ENCODE peak calls at places on chromosome 13, in seven cellular contexts. Q is AG08396; O is CD4-positive, alpha-beta T cell; S is activated T-cell treated with anti-CD3 and anti-CD28 coated beads for 24 hours; C is central memory CD4-positive, alpha-beta T cell; G is fibroblast of mammary gland; Z is NCI-H1048. J is an unnamed sample.

GRCh38 chr13:50222569-50223332 is 207.5 kb downstream of the KCNRG start:
- DNase-seq in S (no peak), Z (no peak), C (no peak), G (peak), O (no peak), Q (peak), J (peak)

GRCh38 chr13:30113983-30114491 is 193.3 kb downstream of the KATNAL1 start:
- DNase-seq in Q (no peak), O (no peak), S (no peak), G (no peak), Z (no peak), C (no peak), J (no peak)

GRCh38 chr13:25065974-25066770 is 29.8 kb upstream of the PABPC3 start:
- DNase-seq in G (no peak), S (no peak), O (no peak), Z (no peak), C (no peak), Q (no peak), J (no peak)

GRCh38 chr13:54682184-54682583 is 1653.6 kb downstream of the OLFM4 start:
- DNase-seq in S (no peak), C (no peak), Z (no peak), Q (no peak), O (no peak), G (no peak), J (no peak)

GRCh38 chr13:98819382-98819781 is 66.9 kb upstream of the SLC15A1 start:
- DNase-seq in G (no peak), C (no peak), Z (no peak), Q (no peak), S (no peak), O (no peak), J (no peak)

GRCh38 chr13:48585456-48585840 is 52.6 kb upstream of the RCBTB2 start:
- DNase-seq in C (no peak), S (no peak), Q (no peak), G (peak), O (no peak), Z (peak), J (peak)

GRCh38 chr13:93320942-93321341 is 94.3 kb downstream of the GPC6 start:
- DNase-seq in C (no peak), O (no peak), G (peak), S (no peak), Z (no peak), Q (no peak), J (peak)

GRCh38 chr13:21579754-21580316 is 24.1 kb downstream of the MICU2 start:
- DNase-seq in G (no peak), C (no peak), S (no peak), O (no peak), Z (no peak), Q (no peak), J (peak)

GRCh38 chr13:46136688-46137087 is 31.9 kb upstream of the CPB2 start:
- DNase-seq in G (no peak), Z (no peak), Q (no peak), S (no peak), C (no peak), O (no peak), J (no peak)

GRCh38 chr13:112877496-112877895 is 91.5 kb upstream of the MCF2L start:
- DNase-seq in Z (no peak), G (no peak), O (no peak), S (no peak), C (no peak), Q (no peak), J (no peak)

GRCh38 chr13:33869005-33869404 is 51.1 kb downstream of the RFC3 start:
- DNase-seq in O (no peak), Z (no peak), S (no peak), C (no peak), G (no peak), Q (no peak), J (no peak)

GRCh38 chr13:73399347-73400216 is 340.8 kb downstream of the KLF5 start:
- DNase-seq in Q (no peak), S (no peak), G (no peak), C (no peak), O (no peak), Z (peak), J (no peak)

GRCh38 chr13:64680739-64681138 is 2549.4 kb downstream of the PCDH9 start:
- DNase-seq in Q (no peak), G (no peak), Z (no peak), C (no peak), O (no peak), S (no peak), J (no peak)

GRCh38 chr13:62003452-62003851 is 587.8 kb upstream of the PCDH20 start:
- DNase-seq in O (no peak), Q (no peak), C (no peak), Z (no peak), G (no peak), S (no peak), J (no peak)

GRCh38 chr13:46615888-46616531 is 63.0 kb downstream of the LRCH1 start:
- DNase-seq in Z (no peak), S (no peak), Q (no peak), O (no peak), G (peak), C (no peak), J (no peak)

GRCh38 chr13:39773833-39774232 is 118.4 kb downstream of the COG6 start:
- DNase-seq in Q (peak), O (no peak), C (no peak), S (no peak), G (peak), Z (no peak), J (peak)

GRCh38 chr13:98996046-98996445 is 18.2 kb upstream of the DOCK9 start:
- DNase-seq in Q (no peak), Z (no peak), O (no peak), C (no peak), S (no peak), G (no peak), J (no peak)

GRCh38 chr13:105814219-105814901 is 721.1 kb downstream of the EFNB2 start:
- DNase-seq in Z (no peak), O (no peak), Q (no peak), S (no peak), G (no peak), C (no peak), J (no peak)

GRCh38 chr13:30510811-30511371 is 45.2 kb upstream of the HMGB1 start:
- DNase-seq in C (no peak), S (no peak), G (peak), Z (no peak), Q (no peak), O (no peak), J (no peak)

GRCh38 chr13:90315061-90315460 is 1032.4 kb upstream of the MIR17HG start:
- DNase-seq in G (no peak), C (no peak), O (no peak), Q (no peak), S (no peak), Z (no peak), J (no peak)

GRCh38 chr13:20192470-20193141 is at the start of gene GJB2:
- DNase-seq in Q (no peak), C (no peak), O (no peak), G (peak), Z (no peak), S (no peak), J (peak)

GRCh38 chr13:114257014-114257413 is 22.3 kb downstream of the CDC16 start:
- DNase-seq in Q (no peak), C (no peak), Z (no peak), O (no peak), S (no peak), G (no peak), J (no peak)

GRCh38 chr13:109344552-109345157 is 441.7 kb downstream of the IRS2 start:
- DNase-seq in Z (no peak), O (no peak), C (no peak), S (no peak), Q (peak), G (peak), J (peak)

GRCh38 chr13:90732049-90732448 is 615.4 kb upstream of the MIR17HG start:
- DNase-seq in S (no peak), Z (no peak), Q (no peak), G (no peak), C (no peak), O (no peak), J (no peak)

GRCh38 chr13:66040506-66040905 is 1189.6 kb downstream of the PCDH9 start:
- DNase-seq in O (no peak), C (no peak), Q (no peak), G (peak), S (no peak), Z (no peak), J (no peak)

GRCh38 chr13:84446972-84447700 is 564.9 kb upstream of the SLITRK1 start:
- DNase-seq in C (no peak), O (no peak), S (no peak), G (peak), Q (no peak), Z (no peak), J (no peak)

GRCh38 chr13:34303346-34303745 is 485.4 kb downstream of the RFC3 start:
- DNase-seq in O (no peak), S (no peak), Z (no peak), Q (no peak), C (no peak), G (no peak), J (no peak)

GRCh38 chr13:75512253-75512652 is 25.4 kb downstream of the COMMD6 start:
- DNase-seq in C (no peak), G (no peak), O (no peak), Q (no peak), S (no peak), Z (no peak), J (no peak)

GRCh38 chr13:98370806-98371553 is 193.9 kb upstream of the RNF113B start:
- DNase-seq in O (no peak), G (peak), C (no peak), Z (no peak), S (no peak), Q (peak), J (peak)

GRCh38 chr13:113390874-113391497 is 27.1 kb upstream of the GRTP1 start:
- DNase-seq in Q (no peak), S (no peak), G (no peak), O (no peak), C (no peak), Z (no peak), J (no peak)

GRCh38 chr13:21043898-21044297 is 17.5 kb downstream of the LATS2 start:
- DNase-seq in O (no peak), G (peak), Q (peak), Z (no peak), S (no peak), C (no peak), J (no peak)

GRCh38 chr13:21054313-21054712 is 7.1 kb downstream of the LATS2 start:
- DNase-seq in S (no peak), G (no peak), C (no peak), O (no peak), Z (no peak), Q (no peak), J (no peak)

GRCh38 chr13:100544866-100545683 is 43.5 kb downstream of the GGACT start:
- DNase-seq in Z (no peak), C (no peak), S (no peak), O (no peak), G (no peak), Q (no peak), J (no peak)

GRCh38 chr13:92538164-92538563 is 688.4 kb upstream of the GPC6 start:
- DNase-seq in O (no peak), S (no peak), C (no peak), Q (no peak), G (no peak), Z (no peak), J (no peak)

GRCh38 chr13:80469841-80470378 is 129.0 kb upstream of the SPRY2 start:
- DNase-seq in Q (peak), O (no peak), Z (no peak), C (no peak), S (no peak), G (peak), J (peak)

GRCh38 chr13:28128926-28129325 is 9.4 kb upstream of the PAN3 start:
- DNase-seq in S (no peak), O (no peak), G (no peak), C (no peak), Z (no peak), Q (no peak), J (no peak)